ENCODE peak calls at places on chromosomes 1 and 21, in six cellular contexts. D is RWPE1, I is IMR-90, X is stomach, K is astrocyte, P is left ventricle myocardium inferior. Q is an unnamed sample.

GRCh38 chr1:19208710-19209438 is 1.2 kb downstream of the UBR4 start:
- DNase-seq in D (no peak), I (peak), X (no peak), K (peak), P (no peak), Q (no peak)

GRCh38 chr1:167706363-167706762 is 15.4 kb upstream of the MPZL1 start:
- DNase-seq in D (no peak), I (no peak), X (no peak), K (no peak), P (no peak), Q (no peak)

GRCh38 chr1:200542162-200542561 is 78.4 kb downstream of the KIF14 start:
- DNase-seq in D (no peak), I (no peak), X (no peak), K (no peak), P (no peak), Q (no peak)

GRCh38 chr21:39071623-39072214 is 111.5 kb downstream of the PSMG1 start:
- DNase-seq in D (no peak), I (peak), X (no peak), K (peak), P (no peak), Q (no peak)

GRCh38 chr1:40385437-40386310 is 12.1 kb downstream of the SMAP2 start:
- DNase-seq in D (no peak), I (no peak), X (no peak), K (no peak), P (no peak), Q (no peak)

GRCh38 chr1:43359696-43360095 is 915 bp downstream of the CDC20 start:
- DNase-seq in D (no peak), I (no peak), X (no peak), K (no peak), P (no peak), Q (no peak)

GRCh38 chr1:42723511-42723910 is 16.5 kb downstream of the CLDN19 start:
- DNase-seq in D (no peak), I (no peak), X (no peak), K (no peak), P (no peak), Q (no peak)

GRCh38 chr1:46224966-46225365 is 21.8 kb downstream of the LURAP1 start:
- DNase-seq in D (no peak), I (no peak), X (no peak), K (no peak), P (no peak), Q (no peak)

GRCh38 chr1:231931846-231932454 is 305.4 kb downstream of the DISC1 start:
- DNase-seq in D (no peak), I (no peak), X (no peak), K (no peak), P (no peak), Q (no peak)

GRCh38 chr1:62573675-62574074 is 23.6 kb upstream of the ANGPTL3 start:
- DNase-seq in D (no peak), I (peak), X (no peak), K (no peak), P (no peak), Q (no peak)

GRCh38 chr1:65990161-65990560 is 197.5 kb downstream of the PDE4B start:
- DNase-seq in D (no peak), I (no peak), X (no peak), K (no peak), P (no peak), Q (no peak)

GRCh38 chr21:42565886-42566523 is 52.4 kb downstream of the SLC37A1 start:
- DNase-seq in D (no peak), I (no peak), X (peak), K (no peak), P (no peak), Q (no peak)
- TF ChIP-seq CTCF in D (no peak), I (no peak), X (no peak), K (no peak), P (no peak), Q (no peak)

GRCh38 chr21:16708431-16708830 is 804.4 kb upstream of the CXADR start:
- DNase-seq in D (no peak), I (peak), X (no peak), K (peak), P (no peak), Q (no peak)
- TF ChIP-seq CTCF in D (no peak), I (no peak), X (no peak), K (no peak), P (no peak), Q (no peak)

DNA sequence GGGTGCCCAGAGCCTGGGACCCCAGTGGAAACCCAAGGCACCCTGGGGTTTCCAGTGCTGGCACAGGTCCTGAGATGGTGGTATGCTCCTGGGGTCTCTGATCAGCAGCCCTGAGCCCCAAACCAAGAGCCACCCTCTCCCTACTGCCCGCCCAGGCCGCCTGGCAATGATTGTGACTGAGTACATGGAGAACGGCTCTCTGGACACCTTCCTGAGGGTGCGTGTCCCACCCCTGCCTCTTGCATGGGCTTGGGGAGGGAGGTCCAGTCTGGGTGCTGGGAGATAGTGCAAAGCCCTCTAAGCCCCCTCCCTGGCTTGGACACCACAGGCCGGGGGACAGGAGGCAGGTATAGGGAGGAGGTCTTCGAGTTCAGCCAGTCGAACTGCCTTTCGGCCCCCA is 34.7 kb downstream of the EPHA8 start:
- DNase-seq in D (no peak), I (no peak), X (no peak), K (no peak), P (no peak), Q (no peak)
- TF ChIP-seq CTCF in D (no peak), I (no peak), X (no peak), K (no peak), P (no peak), Q (no peak)

DNA sequence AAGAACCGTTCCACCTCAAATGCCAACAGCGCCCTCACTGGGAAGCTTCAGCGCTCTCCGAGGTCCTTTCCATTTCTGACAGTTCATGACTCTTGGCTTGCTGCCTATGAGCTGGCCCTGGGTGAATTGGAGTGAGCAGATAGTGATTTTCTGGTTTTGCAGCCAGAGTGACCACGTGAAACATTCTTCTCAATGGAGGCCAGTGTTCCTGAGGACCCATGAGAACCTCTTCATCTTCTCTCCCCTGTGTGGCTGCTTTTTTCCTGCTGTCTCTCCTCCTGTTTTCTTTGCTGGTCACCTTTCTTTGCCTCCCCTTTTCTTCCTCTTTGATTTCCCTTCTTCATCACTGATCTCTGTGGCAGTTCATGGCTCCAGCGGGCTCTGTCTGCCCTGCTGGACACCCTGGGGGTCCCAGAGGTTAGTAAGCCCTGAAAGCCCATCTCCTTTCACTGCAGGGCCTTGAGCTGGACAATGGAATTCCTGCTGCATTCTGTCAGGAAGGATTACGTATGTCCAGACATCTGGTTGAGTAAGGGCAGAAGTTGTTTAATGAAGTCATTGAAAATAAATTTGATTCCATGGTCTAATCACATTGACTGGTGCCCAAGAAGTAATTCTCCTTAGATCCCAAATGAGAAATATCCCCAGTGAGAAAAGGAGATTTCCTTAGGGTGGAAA is 29.9 kb downstream of the VASH2 start:
- DNase-seq in D (no peak), I (peak), X (no peak), K (peak), P (peak), Q (no peak)
- TF ChIP-seq CTCF in D (no peak), I (peak), X (no peak), K (no peak), P (peak), Q (peak)

GRCh38 chr1:21901473-21901847 is 35.6 kb downstream of the HSPG2 start:
- DNase-seq in D (no peak), I (peak), X (no peak), K (peak), P (peak), Q (no peak)
- TF ChIP-seq CTCF in D (no peak), I (no peak), X (no peak), K (no peak), P (peak), Q (peak)

GRCh38 chr1:84835169-84835568 is 57.8 kb downstream of the LPAR3 start:
- DNase-seq in D (peak), I (peak), X (no peak), K (peak), P (no peak), Q (no peak)
- TF ChIP-seq CTCF in D (no peak), I (no peak), X (no peak), K (no peak), P (no peak), Q (no peak)